ENCODE peak calls at places on chromosomes 6 and 20, in six cellular contexts. P is SK-N-SH, H is stomach, R is transverse colon, B is Panc1, D is HepG2. W is an unnamed sample.

GRCh38 chr20:43188234-43188653 is 1.5 kb downstream of the PTPRT start:
- DNase-seq in D (no peak), R (no peak), B (no peak), P (peak; percentile 47), H (no peak), W (no peak)

GRCh38 chr20:37990571-37991151 is 42.6 kb downstream of the TTI1 start:
- DNase-seq in P (peak; percentile 67), D (peak; percentile 40), B (peak; percentile 52), R (peak; percentile 76), H (peak; percentile 71), W (no peak)

GRCh38 chr6:104400844-104401243 is 458.9 kb downstream of the HACE1 start:
- DNase-seq in H (no peak), B (no peak), R (no peak), P (no peak), D (no peak), W (no peak)

GRCh38 chr6:141117869-141118268 is 1014.9 kb upstream of the GJE1 start:
- DNase-seq in H (no peak), B (no peak), P (no peak), R (no peak), D (no peak), W (no peak)

GRCh38 chr6:17032595-17033591 is 69.0 kb upstream of the STMND1 start:
- DNase-seq in P (no peak), D (no peak), R (peak; percentile 62), H (peak; percentile 70), B (peak; percentile 77), W (peak; percentile 65)

GRCh38 chr20:34639755-34640222 is 37.1 kb downstream of the PIGU start:
- DNase-seq in B (no peak), H (peak; percentile 29), P (no peak), R (peak; percentile 87), D (peak; percentile 58), W (no peak)

GRCh38 chr6:44356432-44356950 is 14.0 kb downstream of the SPATS1 start:
- DNase-seq in P (no peak), B (no peak), D (no peak), H (no peak), R (no peak), W (no peak)

GRCh38 chr6:117206951-117207687 is 58.2 kb upstream of the VGLL2 start:
- DNase-seq in B (no peak), R (no peak), H (no peak), D (no peak), P (no peak), W (no peak)

GRCh38 chr6:91082311-91082803 is 495.5 kb upstream of the MAP3K7 start:
- DNase-seq in R (no peak), H (no peak), P (no peak), B (no peak), D (no peak), W (no peak)

GRCh38 chr6:156449128-156449527 is 328.1 kb upstream of the ARID1B start:
- DNase-seq in H (peak; percentile 41), R (no peak), B (no peak), D (no peak), P (no peak), W (peak; percentile 76)

GRCh38 chr6:54029187-54029586 is 82.1 kb upstream of the MLIP start:
- DNase-seq in B (no peak), P (no peak), H (no peak), R (no peak), D (no peak), W (no peak)

GRCh38 chr20:43543138-43543537 is 15.7 kb upstream of the SGK2 start:
- DNase-seq in H (no peak), B (no peak), R (no peak), D (no peak), P (no peak), W (no peak)

GRCh38 chr6:144582939-144583613 is 297.9 kb downstream of the UTRN start:
- DNase-seq in B (no peak), H (peak; percentile 31), D (no peak), P (peak; percentile 32), R (peak; percentile 26), W (no peak)

GRCh38 chr6:70299456-70299855 is 3.4 kb downstream of the COL9A1 start:
- DNase-seq in D (no peak), B (no peak), R (no peak), P (no peak), H (no peak), W (no peak)

GRCh38 chr6:165272585-165272984 is 36.8 kb downstream of the C6orf118 start:
- DNase-seq in R (no peak), P (no peak), H (no peak), B (no peak), D (no peak), W (no peak)

GRCh38 chr6:7909323-7910276 is 988 bp downstream of the TXNDC5 start:
- DNase-seq in H (peak; percentile 57), R (peak; percentile 65), D (peak; percentile 64), P (peak; percentile 91), B (no peak), W (no peak)

GRCh38 chr20:10540636-10541493 is 105.8 kb downstream of the SLX4IP start:
- DNase-seq in B (no peak), P (no peak), H (no peak), R (no peak), D (peak; percentile 99), W (peak; percentile 77)

GRCh38 chr6:32127717-32128592 is at the start of gene ATF6B:
- DNase-seq in P (peak; percentile 92), R (peak; percentile 98), D (peak; percentile 100), B (peak; percentile 93), H (peak; percentile 98), W (peak; percentile 99)

GRCh38 chr6:16420715-16421461 is 182.5 kb downstream of the GMPR start:
- DNase-seq in R (peak; percentile 32), H (no peak), B (no peak), D (no peak), P (no peak), W (no peak)

GRCh38 chr6:160859822-160860221 is 131.7 kb upstream of the MAP3K4 start:
- DNase-seq in B (no peak), H (no peak), P (no peak), D (no peak), R (no peak), W (no peak)

GRCh38 chr6:169898788-169899480 is 147.5 kb downstream of the ERMARD start:
- DNase-seq in D (no peak), B (no peak), R (no peak), H (no peak), P (no peak), W (no peak)
- H3K4me3 ChIP-seq in D (no peak overlapping the region), B (no peak overlapping the region), R (no peak overlapping the region), H (no peak overlapping the region), P (no peak overlapping the region), W (no peak overlapping the region)

GRCh38 chr20:63497946-63498935 is 642 bp downstream of the EEF1A2 start:
- DNase-seq in R (no peak), P (peak; percentile 90), B (no peak), H (peak; percentile 61), D (no peak), W (no peak)

GRCh38 chr20:63500151-63500901 is 1.4 kb upstream of the EEF1A2 start:
- DNase-seq in D (no peak), R (no peak), B (no peak), H (no peak), P (no peak), W (no peak)

GRCh38 chr20:63500902-63501817 is 2.3 kb upstream of the EEF1A2 start:
- DNase-seq in B (no peak), D (no peak), P (no peak), R (no peak), H (no peak), W (no peak)

GRCh38 chr20:63498950-63499332 is at the start of gene EEF1A2:
- DNase-seq in R (no peak), P (peak; percentile 87), D (no peak), H (peak; percentile 60), B (no peak), W (no peak)

DNA sequence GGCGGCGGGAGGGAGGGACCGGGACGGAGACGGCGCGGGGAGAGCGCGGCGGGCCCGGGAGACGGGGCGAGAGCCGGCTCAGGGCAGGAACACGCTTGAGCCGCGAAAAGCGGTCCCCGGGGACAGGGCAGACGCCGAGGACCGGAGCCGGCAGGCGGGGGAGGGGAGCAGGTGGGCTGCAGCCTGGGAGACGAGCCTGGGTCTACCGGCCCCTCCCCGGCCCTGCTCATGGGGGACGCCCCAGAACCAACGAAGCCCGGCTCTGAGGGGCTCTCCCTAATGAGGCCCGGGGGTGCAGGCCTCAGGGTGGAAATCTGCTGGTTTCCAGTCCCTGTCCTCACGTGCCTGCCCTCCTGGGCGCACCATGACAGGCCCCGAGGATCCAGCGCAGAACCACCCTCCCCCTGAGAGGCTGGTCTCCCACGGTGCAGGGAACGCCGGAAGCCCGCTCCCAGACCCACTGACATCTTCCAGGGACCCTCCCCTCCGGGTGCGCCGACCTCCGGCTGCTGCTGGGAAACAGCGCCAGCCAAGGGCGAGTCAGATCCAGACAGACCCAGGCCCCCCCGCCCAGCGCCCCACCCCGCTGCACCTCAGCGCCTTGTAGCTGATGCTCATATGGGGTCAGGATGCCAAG is 568 bp upstream of the EEF1A2 start:
- DNase-seq in D (no peak), B (no peak), R (no peak), H (no peak), P (peak; percentile 76), W (no peak)
- H3K27ac ChIP-seq in D (no peak overlapping the region), B (peak overlapping the region; percentile 39), R (no peak overlapping the region), H (no peak overlapping the region), P (no peak overlapping the region), W (no peak overlapping the region)

GRCh38 chr20:33337119-33337518 is 54.1 kb downstream of the BPIFB1 start:
- DNase-seq in B (no peak), R (no peak), D (no peak), P (no peak), H (no peak), W (no peak)

GRCh38 chr20:33336375-33336774 is 53.4 kb downstream of the BPIFB1 start:
- DNase-seq in P (no peak), R (no peak), D (no peak), H (no peak), B (no peak), W (no peak)

GRCh38 chr20:33337531-33338165 is 54.6 kb downstream of the BPIFB1 start:
- DNase-seq in P (no peak), D (no peak), R (no peak), B (no peak), H (no peak), W (no peak)

GRCh38 chr20:33338465-33339258 is 55.6 kb downstream of the BPIFB1 start:
- DNase-seq in R (no peak), P (no peak), D (no peak), H (no peak), B (no peak), W (no peak)

GRCh38 chr20:33339515-33340058 is 56.6 kb downstream of the BPIFB1 start:
- DNase-seq in P (no peak), R (no peak), D (peak; percentile 90), B (no peak), H (no peak), W (no peak)
- TF ChIP-seq POLR2AphosphoS5 in P (no peak), R (no peak), D (no peak), B (no peak), H (no peak), W (no peak)

GRCh38 chr6:55957961-55958422 is 82.6 kb upstream of the BMP5 start:
- DNase-seq in D (no peak), P (no peak), R (no peak), B (no peak), H (no peak), W (peak; percentile 83)

GRCh38 chr6:55955684-55956083 is 80.3 kb upstream of the BMP5 start:
- DNase-seq in B (no peak), P (no peak), R (no peak), H (no peak), D (no peak), W (no peak)

GRCh38 chr6:55954436-55954835 is 79.0 kb upstream of the BMP5 start:
- DNase-seq in D (no peak), B (no peak), H (no peak), R (no peak), P (no peak), W (no peak)

GRCh38 chr6:55950071-55950814 is 74.9 kb upstream of the BMP5 start:
- DNase-seq in D (no peak), B (no peak), P (no peak), R (no peak), H (no peak), W (no peak)

GRCh38 chr6:55953384-55953783 is 78.0 kb upstream of the BMP5 start:
- DNase-seq in P (no peak), B (peak; percentile 57), H (no peak), R (no peak), D (peak; percentile 6), W (no peak)
- H3K4me3 ChIP-seq in P (no peak overlapping the region), B (peak overlapping the region; percentile 31), H (no peak overlapping the region), R (no peak overlapping the region), D (no peak overlapping the region), W (peak overlapping the region; percentile 66)

W was measured in SK-N-MC.